ENCODE peak calls at places on chromosomes 4 and X, in five cellular contexts. Z is EH; Y is stimulated activated CD4-positive, alpha-beta T cell treated with anti-CD3 and anti-CD28 coated beads, Interleukin-2, amount 100 ng/mL, for 48 hours; G is fibroblast of mammary gland; V is A673. F is an unnamed sample.

GRCh38 chrX:13876652-13877051 is 59.8 kb upstream of the GPM6B start:
- DNase-seq in Z (peak; percentile 74), Y (no peak), G (peak; percentile 93), V (no peak), F (peak; percentile 35)

GRCh38 chrX:141638601-141639000 is 49.1 kb downstream of the SPANXA2 start:
- DNase-seq in Z (no peak), Y (no peak), G (no peak), V (no peak), F (no peak)

GRCh38 chrX:24117288-24117687 is 32.2 kb upstream of the ZFX start:
- DNase-seq in Z (peak; percentile 79), Y (no peak), G (peak; percentile 84), V (peak; percentile 40), F (peak; percentile 81)

GRCh38 chr4:14867847-14868246 is 134.4 kb upstream of the CPEB2 start:
- DNase-seq in Z (no peak), Y (no peak), G (no peak), V (no peak), F (no peak)

GRCh38 chrX:110156167-110156754 is 153.3 kb downstream of the TMEM164 start:
- DNase-seq in Z (no peak), Y (no peak), G (no peak), V (peak; percentile 23), F (peak; percentile 9)

GRCh38 chrX:119541188-119541587 is 24.0 kb downstream of the STEEP1 start:
- DNase-seq in Z (peak; percentile 83), Y (no peak), G (peak; percentile 82), V (peak; percentile 67), F (peak; percentile 69)

GRCh38 chrX:4844376-4844775 is 1130.9 kb upstream of the PRKX start:
- DNase-seq in Z (no peak), Y (no peak), G (no peak), V (no peak), F (no peak)

GRCh38 chr4:72341432-72341820 is 227.6 kb downstream of the ADAMTS3 start:
- DNase-seq in Z (no peak), Y (no peak), G (no peak), V (no peak), F (no peak)

GRCh38 chr4:82372502-82372873 is 1.3 kb downstream of the HNRNPD start:
- DNase-seq in Z (peak; percentile 47), Y (peak; percentile 44), G (peak; percentile 25), V (peak; percentile 45), F (peak; percentile 31)

GRCh38 chrX:31268359-31268758 is 196.5 kb upstream of the FTHL17 start:
- DNase-seq in Z (peak; percentile 60), Y (no peak), G (no peak), V (no peak), F (peak; percentile 17)

GRCh38 chr4:174225247-174226054 is 58.0 kb downstream of the FBXO8 start:
- DNase-seq in Z (no peak), Y (no peak), G (no peak), V (no peak), F (no peak)

GRCh38 chr4:26206339-26206738 is 114.5 kb upstream of the RBPJ start:
- DNase-seq in Z (peak; percentile 82), Y (no peak), G (peak; percentile 95), V (no peak), F (peak; percentile 85)

GRCh38 chr4:119209077-119209476 is 3.4 kb upstream of the USP53 start:
- DNase-seq in Z (peak; percentile 97), Y (peak; percentile 47), G (peak; percentile 99), V (peak; percentile 62), F (peak; percentile 96)

GRCh38 chr4:91212140-91212681 is 1085.0 kb downstream of the CCSER1 start:
- DNase-seq in Z (no peak), Y (no peak), G (no peak), V (no peak), F (no peak)

GRCh38 chrX:75229774-75230173 is 44.1 kb upstream of the UPRT start:
- DNase-seq in Z (no peak), Y (no peak), G (no peak), V (no peak), F (no peak)

GRCh38 chr4:109745830-109746229 is 16.0 kb upstream of the PLA2G12A start:
- DNase-seq in Z (no peak), Y (no peak), G (no peak), V (no peak), F (no peak)

GRCh38 chr4:148311493-148311892 is 130.7 kb downstream of the NR3C2 start:
- DNase-seq in Z (no peak), Y (no peak), G (peak; percentile 1), V (no peak), F (no peak)

GRCh38 chr4:13920111-13920875 is 292.8 kb upstream of the BOD1L1 start:
- DNase-seq in Z (no peak), Y (no peak), G (no peak), V (no peak), F (peak; percentile 59)

GRCh38 chr4:173005912-173006633 is 162.5 kb upstream of the GALNT7 start:
- DNase-seq in Z (no peak), Y (no peak), G (no peak), V (no peak), F (no peak)

GRCh38 chrX:10173331-10173900 is 16.6 kb downstream of the CLCN4 start:
- DNase-seq in Z (no peak), Y (no peak), G (peak; percentile 93), V (peak; percentile 92), F (peak; percentile 94)

GRCh38 chr4:147194604-147195003 is 248.9 kb upstream of the TTC29 start:
- DNase-seq in Z (no peak), Y (no peak), G (no peak), V (no peak), F (no peak)

GRCh38 chrX:38636949-38637819 is 75.8 kb downstream of the TSPAN7 start:
- DNase-seq in Z (no peak), Y (no peak), G (no peak), V (peak; percentile 3), F (no peak)

GRCh38 chr4:2939383-2940243 is 23.6 kb downstream of the NOP14 start:
- DNase-seq in Z (no peak), Y (no peak), G (no peak), V (no peak), F (no peak)

GRCh38 chrX:43882294-43882681 is at the start of gene MAOB:
- DNase-seq in Z (no peak), Y (peak; percentile 23), G (peak; percentile 2), V (peak; percentile 10), F (no peak)

GRCh38 chr4:139728840-139729239 is 63.2 kb downstream of the MGST2 start:
- DNase-seq in Z (no peak), Y (no peak), G (no peak), V (no peak), F (no peak)

GRCh38 chrX:19824603-19825002 is 62.8 kb downstream of the SH3KBP1 start:
- DNase-seq in Z (peak; percentile 44), Y (no peak), G (peak; percentile 79), V (no peak), F (peak; percentile 67)

GRCh38 chr4:113222006-113222405 is 172.6 kb downstream of the ANK2 start:
- DNase-seq in Z (peak; percentile 79), Y (no peak), G (peak; percentile 11), V (no peak), F (peak; percentile 17)

GRCh38 chrX:47143894-47144625 is 442 bp downstream of the NDUFB11 start:
- DNase-seq in Z (peak; percentile 51), Y (no peak), G (peak; percentile 33), V (no peak), F (peak; percentile 19)

GRCh38 chrX:131704136-131704695 is 160.3 kb downstream of the OR13H1 start:
- DNase-seq in Z (no peak), Y (peak; percentile 72), G (peak; percentile 84), V (peak; percentile 85), F (peak; percentile 69)

GRCh38 chr4:2059034-2059725 is at the start of gene NAT8L:
- DNase-seq in Z (peak; percentile 9), Y (no peak), G (no peak), V (peak; percentile 55), F (no peak)